ENCODE peak calls at places on chromosomes 16 and 17, in eight cellular contexts. One of them, this sample, is unnamed.

GRCh38 chr17:48610282-48611211 is at the start of gene HOXB7:
- DNase-seq in bronchial epithelial cell: no peak
- DNase-seq in anterior cingulate cortex: no peak
- DNase-seq in T-helper 1 cell: peak; percentile 51
- DNase-seq in myocyte: peak; percentile 85
- DNase-seq in GM03348: peak; percentile 92
- DNase-seq in glutamatergic neuron: peak; percentile 72
- DNase-seq in non-pigmented ciliary epithelial cell: no peak
- DNase-seq in this sample: no peak

GRCh38 chr16:17404903-17405691 is 65.7 kb downstream of the XYLT1 start:
- DNase-seq in bronchial epithelial cell: no peak
- DNase-seq in anterior cingulate cortex: peak; percentile 83
- DNase-seq in T-helper 1 cell: no peak
- DNase-seq in myocyte: peak; percentile 70
- DNase-seq in GM03348: peak; percentile 87
- DNase-seq in glutamatergic neuron: no peak
- DNase-seq in non-pigmented ciliary epithelial cell: no peak
- DNase-seq in this sample: no peak

GRCh38 chr17:63445571-63446217 is 412 bp downstream of the CYB561 start:
- DNase-seq in bronchial epithelial cell: peak; percentile 24
- DNase-seq in anterior cingulate cortex: no peak
- DNase-seq in T-helper 1 cell: peak; percentile 54
- DNase-seq in myocyte: no peak
- DNase-seq in GM03348: peak; percentile 88
- DNase-seq in glutamatergic neuron: peak; percentile 80
- DNase-seq in non-pigmented ciliary epithelial cell: no peak
- DNase-seq in this sample: peak; percentile 62

GRCh38 chr16:84284168-84284722 is 10.4 kb upstream of the WFDC1 start:
- DNase-seq in bronchial epithelial cell: peak; percentile 7
- DNase-seq in anterior cingulate cortex: no peak
- DNase-seq in T-helper 1 cell: no peak
- DNase-seq in myocyte: no peak
- DNase-seq in GM03348: peak; percentile 78
- DNase-seq in glutamatergic neuron: peak; percentile 69
- DNase-seq in non-pigmented ciliary epithelial cell: no peak
- DNase-seq in this sample: no peak

GRCh38 chr17:6713130-6713917 is at the start of gene SLC13A5:
- DNase-seq in bronchial epithelial cell: peak; percentile 4
- DNase-seq in anterior cingulate cortex: no peak
- DNase-seq in T-helper 1 cell: no peak
- DNase-seq in myocyte: no peak
- DNase-seq in GM03348: peak; percentile 56
- DNase-seq in glutamatergic neuron: peak; percentile 70
- DNase-seq in non-pigmented ciliary epithelial cell: no peak
- DNase-seq in this sample: peak; percentile 28

GRCh38 chr17:79831367-79832210 is 7.7 kb downstream of the CBX4 start:
- DNase-seq in bronchial epithelial cell: no peak
- DNase-seq in anterior cingulate cortex: peak; percentile 31
- DNase-seq in T-helper 1 cell: no peak
- DNase-seq in myocyte: no peak
- DNase-seq in GM03348: no peak
- DNase-seq in glutamatergic neuron: no peak
- DNase-seq in non-pigmented ciliary epithelial cell: no peak
- DNase-seq in this sample: no peak

GRCh38 chr17:67244621-67245072 is 349 bp downstream of the HELZ start:
- DNase-seq in bronchial epithelial cell: no peak
- DNase-seq in anterior cingulate cortex: no peak
- DNase-seq in T-helper 1 cell: no peak
- DNase-seq in myocyte: no peak
- DNase-seq in GM03348: no peak
- DNase-seq in glutamatergic neuron: peak; percentile 36
- DNase-seq in non-pigmented ciliary epithelial cell: no peak
- DNase-seq in this sample: no peak

GRCh38 chr17:3738562-3739295 is 15.0 kb downstream of the HASPIN start:
- DNase-seq in bronchial epithelial cell: peak; percentile 79
- DNase-seq in anterior cingulate cortex: no peak
- DNase-seq in T-helper 1 cell: peak; percentile 41
- DNase-seq in myocyte: peak; percentile 49
- DNase-seq in GM03348: no peak
- DNase-seq in glutamatergic neuron: no peak
- DNase-seq in non-pigmented ciliary epithelial cell: no peak
- DNase-seq in this sample: peak; percentile 55

GRCh38 chr17:47810200-47810821 is 11.3 kb downstream of the OSBPL7 start:
- DNase-seq in bronchial epithelial cell: peak; percentile 98
- DNase-seq in anterior cingulate cortex: no peak
- DNase-seq in T-helper 1 cell: no peak
- DNase-seq in myocyte: peak; percentile 77
- DNase-seq in GM03348: peak; percentile 89
- DNase-seq in glutamatergic neuron: no peak
- DNase-seq in non-pigmented ciliary epithelial cell: peak; percentile 72
- DNase-seq in this sample: peak; percentile 96

GRCh38 chr17:12041316-12041715 is 20.6 kb downstream of the MAP2K4 start:
- DNase-seq in bronchial epithelial cell: peak; percentile 84
- DNase-seq in anterior cingulate cortex: no peak
- DNase-seq in T-helper 1 cell: no peak
- DNase-seq in myocyte: peak; percentile 43
- DNase-seq in GM03348: peak; percentile 74
- DNase-seq in glutamatergic neuron: no peak
- DNase-seq in non-pigmented ciliary epithelial cell: peak; percentile 45
- DNase-seq in this sample: peak; percentile 76

GRCh38 chr16:4089811-4090293 is 26.4 kb downstream of the ADCY9 start:
- DNase-seq in bronchial epithelial cell: no peak
- DNase-seq in anterior cingulate cortex: no peak
- DNase-seq in T-helper 1 cell: no peak
- DNase-seq in myocyte: peak; percentile 61
- DNase-seq in GM03348: no peak
- DNase-seq in glutamatergic neuron: no peak
- DNase-seq in non-pigmented ciliary epithelial cell: no peak
- DNase-seq in this sample: no peak

GRCh38 chr17:48588519-48588918 is 1.5 kb downstream of the HOXB3 start:
- DNase-seq in bronchial epithelial cell: no peak
- DNase-seq in anterior cingulate cortex: no peak
- DNase-seq in T-helper 1 cell: no peak
- DNase-seq in myocyte: no peak
- DNase-seq in GM03348: no peak
- DNase-seq in glutamatergic neuron: no peak
- DNase-seq in non-pigmented ciliary epithelial cell: no peak
- DNase-seq in this sample: no peak

GRCh38 chr17:29667969-29668368 is 45.3 kb upstream of the CORO6 start:
- DNase-seq in bronchial epithelial cell: no peak
- DNase-seq in anterior cingulate cortex: no peak
- DNase-seq in T-helper 1 cell: no peak
- DNase-seq in myocyte: peak; percentile 28
- DNase-seq in GM03348: no peak
- DNase-seq in glutamatergic neuron: no peak
- DNase-seq in non-pigmented ciliary epithelial cell: no peak
- DNase-seq in this sample: no peak

GRCh38 chr16:49510676-49511305 is 137.2 kb downstream of the C16orf78 start:
- DNase-seq in bronchial epithelial cell: no peak
- DNase-seq in anterior cingulate cortex: no peak
- DNase-seq in T-helper 1 cell: no peak
- DNase-seq in myocyte: peak; percentile 15
- DNase-seq in GM03348: no peak
- DNase-seq in glutamatergic neuron: no peak
- DNase-seq in non-pigmented ciliary epithelial cell: no peak
- DNase-seq in this sample: no peak

GRCh38 chr17:48954300-48954755 is 9.7 kb upstream of the SNF8 start:
- DNase-seq in bronchial epithelial cell: peak; percentile 27
- DNase-seq in anterior cingulate cortex: no peak
- DNase-seq in T-helper 1 cell: no peak
- DNase-seq in myocyte: peak; percentile 55
- DNase-seq in GM03348: peak; percentile 48
- DNase-seq in glutamatergic neuron: peak; percentile 33
- DNase-seq in non-pigmented ciliary epithelial cell: no peak
- DNase-seq in this sample: peak; percentile 24

GRCh38 chr16:28212532-28212873 is 738 bp upstream of the XPO6 start:
- DNase-seq in bronchial epithelial cell: peak; percentile 33
- DNase-seq in anterior cingulate cortex: no peak
- DNase-seq in T-helper 1 cell: no peak
- DNase-seq in myocyte: peak; percentile 37
- DNase-seq in GM03348: no peak
- DNase-seq in glutamatergic neuron: no peak
- DNase-seq in non-pigmented ciliary epithelial cell: no peak
- DNase-seq in this sample: no peak

GRCh38 chr16:56851671-56852400 is 13.2 kb upstream of the SLC12A3 start:
- DNase-seq in bronchial epithelial cell: no peak
- DNase-seq in anterior cingulate cortex: no peak
- DNase-seq in T-helper 1 cell: no peak
- DNase-seq in myocyte: no peak
- DNase-seq in GM03348: peak; percentile 61
- DNase-seq in glutamatergic neuron: no peak
- DNase-seq in non-pigmented ciliary epithelial cell: no peak
- DNase-seq in this sample: no peak

GRCh38 chr17:28170771-28171170 is 128.3 kb downstream of the NLK start:
- DNase-seq in bronchial epithelial cell: no peak
- DNase-seq in anterior cingulate cortex: no peak
- DNase-seq in T-helper 1 cell: no peak
- DNase-seq in myocyte: no peak
- DNase-seq in GM03348: no peak
- DNase-seq in glutamatergic neuron: no peak
- DNase-seq in non-pigmented ciliary epithelial cell: no peak
- DNase-seq in this sample: no peak